ENCODE peak calls at places on chromosome 19, in eight cellular contexts. J is non-pigmented ciliary epithelial cell; X is mesenteric fat pad; Q is stimulated activated CD8-positive, alpha-beta memory T cell treated with anti-CD3 and anti-CD28 coated beads, Interleukin-15, amount 100 ng/mL, for 1 hour; M is C1 segment of cervical spinal cord; P is T-helper 2 cell; V is GM10248; W is activated T-helper 9 cell treated with anti-CD3 and anti-CD28 coated beads, Interleukin-2, amount 50 U/mL, for 16 hours. B is an unnamed sample.

GRCh38 chr19:16581971-16582343 is 9.7 kb upstream of the SLC35E1 start:
- DNase-seq in P (no peak), X (no peak), V (no peak), Q (no peak), W (no peak), J (no peak), M (no peak), B (no peak)

GRCh38 chr19:9785367-9786331 is 17.1 kb upstream of the ZNF846 start:
- DNase-seq in X (peak; percentile 98), P (peak; percentile 96), M (peak; percentile 84), Q (peak; percentile 98), J (peak; percentile 73), V (peak; percentile 96), W (peak; percentile 95), B (peak; percentile 91)

GRCh38 chr19:52286256-52286655 is 10.7 kb upstream of the ZNF480 start:
- DNase-seq in X (no peak), P (no peak), J (no peak), Q (no peak), W (no peak), M (no peak), V (no peak), B (no peak)

GRCh38 chr19:38657633-38658222 is 10.3 kb downstream of the ACTN4 start:
- DNase-seq in M (no peak), J (peak; percentile 61), Q (no peak), W (no peak), V (no peak), P (no peak), X (no peak), B (peak; percentile 95)

GRCh38 chr19:55370305-55370988 is at the start of gene IL11:
- DNase-seq in X (no peak), M (no peak), Q (no peak), V (no peak), J (no peak), W (no peak), P (no peak), B (no peak)

GRCh38 chr19:32324631-32325215 is 20.7 kb upstream of the ZNF507 start:
- DNase-seq in W (no peak), V (no peak), X (no peak), M (no peak), J (no peak), Q (no peak), P (no peak), B (no peak)

GRCh38 chr19:40633207-40633606 is 32.0 kb downstream of the LTBP4 start:
- DNase-seq in M (no peak), V (no peak), X (no peak), P (no peak), W (no peak), J (no peak), Q (no peak), B (peak; percentile 48)

GRCh38 chr19:49512970-49513745 is 697 bp downstream of the FCGRT start:
- DNase-seq in J (no peak), W (no peak), Q (no peak), V (no peak), P (no peak), M (peak; percentile 13), X (no peak), B (no peak)

GRCh38 chr19:1087813-1088418 is 7.3 kb downstream of the POLR2E start:
- DNase-seq in V (no peak), Q (no peak), W (no peak), P (no peak), X (no peak), M (peak; percentile 30), J (no peak), B (no peak)

GRCh38 chr19:45498411-45499195 is at the start of gene PPM1N:
- DNase-seq in V (peak; percentile 60), W (no peak), M (no peak), J (no peak), X (no peak), P (peak; percentile 35), Q (no peak), B (no peak)

GRCh38 chr19:46830864-46831263 is 19.8 kb downstream of the AP2S1 start:
- DNase-seq in X (no peak), V (no peak), Q (no peak), P (no peak), M (no peak), J (no peak), W (no peak), B (no peak)

GRCh38 chr19:35845215-35846037 is 6.9 kb downstream of the NPHS1 start:
- DNase-seq in J (no peak), M (no peak), X (no peak), P (no peak), Q (no peak), W (no peak), V (no peak), B (no peak)

GRCh38 chr19:50925734-50926133 is 14.5 kb upstream of the KLK4 start:
- DNase-seq in V (no peak), X (no peak), J (no peak), Q (no peak), P (no peak), M (no peak), W (no peak), B (no peak)

GRCh38 chr19:12788025-12788681 is 3.1 kb upstream of the JUNB start:
- DNase-seq in Q (no peak), M (no peak), J (no peak), X (no peak), P (no peak), V (no peak), W (no peak), B (no peak)

B was measured in fibroblast of lung.